ENCODE peak calls at places on chromosomes 13 and 19, in four cellular contexts. H is GM12878, J is HepG2, A is K562. K is an unnamed sample.

GRCh38 chr19:35063940-35064818 is 22.7 kb downstream of the HPN start:
- DNase-seq in A (no peak), H (no peak), J (no peak), K (no peak)

GRCh38 chr19:15464394-15465385 is at the start of gene RASAL3:
- DNase-seq in A (no peak), J (no peak), H (peak), K (no peak)

GRCh38 chr13:23375007-23375971 is 58.2 kb downstream of the SACS start:
- DNase-seq in H (peak), A (peak), J (peak), K (peak)

GRCh38 chr13:32837307-32837972 is 178.8 kb upstream of the KL start:
- DNase-seq in A (no peak), J (no peak), H (no peak), K (no peak)

GRCh38 chr13:105445793-105446192 is 1089.7 kb downstream of the EFNB2 start:
- DNase-seq in J (no peak), H (no peak), A (no peak), K (no peak)

GRCh38 chr19:6730153-6730804 is 7.1 kb downstream of the GPR108 start:
- DNase-seq in H (no peak), J (peak), A (peak), K (peak)

GRCh38 chr19:8242212-8242821 is 33.1 kb downstream of the CERS4 start:
- DNase-seq in H (no peak), A (no peak), J (no peak), K (no peak)

GRCh38 chr19:52258426-52258825 is 11.0 kb upstream of the ZNF766 start:
- DNase-seq in A (no peak), J (no peak), H (no peak), K (no peak)

GRCh38 chr13:48369988-48370387 is 42.9 kb downstream of the LPAR6 start:
- DNase-seq in J (no peak), H (no peak), A (no peak), K (no peak)

GRCh38 chr19:48873476-48874308 is 1.5 kb downstream of the PPP1R15A start:
- DNase-seq in J (no peak), H (no peak), A (peak), K (no peak)

GRCh38 chr19:18373892-18374629 is 11.9 kb upstream of the GDF15 start:
- DNase-seq in A (peak), H (peak), J (peak), K (peak)

GRCh38 chr13:30194906-30195305 is 112.4 kb downstream of the KATNAL1 start:
- DNase-seq in H (no peak), J (no peak), A (no peak), K (no peak)

GRCh38 chr13:101181076-101181685 is 235.1 kb downstream of the NALCN start:
- DNase-seq in A (no peak), H (no peak), J (no peak), K (no peak)

GRCh38 chr19:48540110-48540509 is 11.9 kb upstream of the SULT2B1 start:
- DNase-seq in J (no peak), A (no peak), H (no peak), K (no peak)

GRCh38 chr19:51064534-51065220 is at the start of gene KLK13:
- DNase-seq in J (no peak), H (no peak), A (peak), K (peak)

GRCh38 chr13:101309014-101309619 is 107.2 kb downstream of the NALCN start:
- DNase-seq in H (no peak), A (no peak), J (no peak), K (no peak)

GRCh38 chr19:16441661-16442071 is 30.1 kb downstream of the EPS15L1 start:
- DNase-seq in H (no peak), A (peak), J (no peak), K (no peak)

GRCh38 chr19:2273356-2274184 is 8.4 kb downstream of the PEAK3 start:
- DNase-seq in A (peak), J (peak), H (peak), K (peak)

GRCh38 chr19:18507727-18508440 is 14.0 kb downstream of the ELL start:
- DNase-seq in H (no peak), J (peak), A (no peak), K (no peak)

GRCh38 chr19:18131841-18132596 is 20.9 kb upstream of the PIK3R2 start:
- DNase-seq in A (peak), H (no peak), J (no peak), K (peak)

GRCh38 chr13:80527400-80527799 is 186.5 kb upstream of the SPRY2 start:
- DNase-seq in H (no peak), J (no peak), A (peak), K (no peak)

GRCh38 chr19:6108721-6109633 is 1.3 kb downstream of the RFX2 start:
- DNase-seq in J (no peak), H (no peak), A (peak), K (no peak)

GRCh38 chr19:44808463-44809371 is at the start of gene BCAM:
- DNase-seq in J (peak), H (no peak), A (peak), K (peak)

GRCh38 chr13:47628666-47629065 is 372.4 kb downstream of the SUCLA2 start:
- DNase-seq in A (no peak), J (no peak), H (no peak), K (no peak)

GRCh38 chr13:72849571-72849970 is 67.6 kb downstream of the PIBF1 start:
- DNase-seq in A (no peak), H (no peak), J (no peak), K (no peak)

GRCh38 chr19:40599331-40600085 is 1.7 kb upstream of the LTBP4 start:
- DNase-seq in J (no peak), A (no peak), H (no peak), K (no peak)

GRCh38 chr19:19448238-19448544 is 42.7 kb downstream of the GATAD2A start:
- DNase-seq in A (no peak), H (no peak), J (no peak), K (no peak)

GRCh38 chr13:71758823-71759222 is 108.2 kb downstream of the DACH1 start:
- DNase-seq in J (no peak), H (no peak), A (no peak), K (no peak)

GRCh38 chr19:18606281-18607221 is at the start of gene CRLF1:
- DNase-seq in H (no peak), A (peak), J (peak), K (no peak)

GRCh38 chr19:42199440-42200115 is 17.9 kb downstream of the DEDD2 start:
- DNase-seq in A (peak), J (no peak), H (peak), K (no peak)

GRCh38 chr13:102870677-102871415 is 25.0 kb downstream of the ERCC5 start:
- DNase-seq in J (peak), H (no peak), A (peak), K (peak)

GRCh38 chr13:111130111-111130508 is 15.0 kb downstream of the ARHGEF7 start:
- DNase-seq in A (no peak), J (no peak), H (no peak), K (no peak)

GRCh38 chr19:48348039-48348438 is 15.7 kb downstream of the TMEM143 start:
- DNase-seq in H (no peak), J (peak), A (no peak), K (no peak)

GRCh38 chr19:18931316-18932162 is 9.5 kb downstream of the HOMER3 start:
- DNase-seq in J (no peak), H (no peak), A (no peak), K (no peak)

GRCh38 chr13:101552797-101553196 is 100.3 kb downstream of the ITGBL1 start:
- DNase-seq in J (no peak), H (no peak), A (no peak), K (no peak)

GRCh38 chr19:3253270-3253669 is 28.8 kb downstream of the CELF5 start:
- DNase-seq in A (peak), H (no peak), J (no peak), K (no peak)

GRCh38 chr13:108828053-108828806 is 198.8 kb downstream of the MYO16 start:
- DNase-seq in J (no peak), H (no peak), A (no peak), K (no peak)

GRCh38 chr19:43779147-43779819 is 1.5 kb downstream of the KCNN4 start:
- DNase-seq in H (no peak), J (no peak), A (no peak), K (no peak)

GRCh38 chr19:43778651-43779050 is 2.1 kb downstream of the KCNN4 start:
- DNase-seq in H (no peak), A (no peak), J (no peak), K (no peak)

GRCh38 chr19:43776285-43776684 is 4.5 kb downstream of the KCNN4 start:
- DNase-seq in A (peak), J (no peak), H (no peak), K (no peak)

GRCh38 chr19:43775299-43775890 is 5.4 kb downstream of the KCNN4 start:
- DNase-seq in J (no peak), H (no peak), A (no peak), K (no peak)

DNA sequence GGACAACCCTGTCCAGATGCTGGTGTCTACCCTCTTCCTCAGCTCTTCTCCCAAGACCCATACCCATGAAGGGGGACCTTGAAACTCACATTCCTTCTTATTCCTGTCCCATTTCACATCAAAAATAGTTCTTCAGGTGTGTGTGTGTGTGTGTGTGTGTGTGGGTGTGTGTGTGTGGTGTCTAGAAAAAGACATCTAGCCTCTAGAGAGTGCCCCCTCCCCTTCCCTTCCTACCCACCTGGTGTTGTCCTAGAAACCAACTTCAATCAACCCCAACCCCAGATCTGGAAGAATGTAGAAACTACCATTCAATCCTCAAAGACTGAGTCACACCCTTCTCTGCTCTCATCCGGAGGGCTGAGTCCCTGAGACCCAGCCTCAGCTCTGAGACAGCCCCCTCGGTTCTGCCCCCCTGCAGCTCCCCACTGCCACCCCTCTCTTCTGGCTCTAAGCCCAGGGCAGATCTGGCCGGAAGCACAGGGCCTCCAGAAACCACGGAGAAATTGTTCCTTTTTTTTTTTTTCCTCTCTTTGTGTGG is 3.5 kb downstream of the KCNN4 start:
- DNase-seq in A (no peak), J (no peak), H (no peak), K (no peak)
- TF ChIP-seq CHD2 in A (no peak), J (no peak), H (no peak), K (no peak)

GRCh38 chr19:39074942-39075341 is 9.2 kb upstream of the ACP7 start:
- DNase-seq in H (no peak), A (no peak), J (no peak), K (no peak)

GRCh38 chr19:39080431-39080830 is 3.7 kb upstream of the ACP7 start:
- DNase-seq in A (no peak), J (no peak), H (no peak), K (no peak)

GRCh38 chr19:39082167-39082566 is 2.0 kb upstream of the ACP7 start:
- DNase-seq in A (no peak), H (no peak), J (no peak), K (no peak)

GRCh38 chr19:39077323-39077722 is 6.8 kb upstream of the ACP7 start:
- DNase-seq in A (no peak), H (no peak), J (no peak), K (no peak)

GRCh38 chr19:39078436-39079200 is 5.5 kb upstream of the ACP7 start:
- DNase-seq in A (no peak), J (peak), H (no peak), K (no peak)
- TF ChIP-seq ATF2 in A (no peak), J (no peak), H (no peak), K (no peak)

GRCh38 chr13:113589961-113590339 is 5.4 kb downstream of the TFDP1 start:
- DNase-seq in A (no peak), J (no peak), H (no peak), K (peak)
- TF ChIP-seq CHD2 in A (no peak), J (no peak), H (no peak), K (no peak)

DNA sequence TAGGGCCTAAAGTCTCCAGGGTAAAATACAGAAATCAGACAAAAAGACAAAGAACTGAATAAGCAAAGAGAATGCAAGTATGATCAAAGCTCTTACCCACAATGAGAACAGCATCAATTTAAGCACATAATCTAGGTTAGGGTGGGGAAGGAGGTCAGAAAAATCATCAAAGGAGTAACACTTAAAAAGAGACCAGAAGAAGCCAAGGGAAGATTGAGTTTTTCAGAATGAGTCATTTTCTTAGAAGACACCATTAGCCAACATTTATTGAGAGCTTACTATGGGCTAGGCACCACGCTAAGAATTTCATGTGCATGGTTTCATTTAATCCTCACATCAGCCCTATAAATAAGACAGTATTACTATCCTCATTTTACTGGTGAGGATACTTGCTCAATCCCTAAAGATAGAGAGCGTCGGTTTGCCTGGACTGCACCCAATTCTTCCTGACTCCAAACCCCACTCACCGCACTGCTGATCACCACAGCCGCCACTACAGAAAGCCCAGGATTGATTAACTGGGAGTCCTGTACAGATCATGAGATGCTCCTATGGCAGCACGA is 1.7 kb upstream of the SHISA2 start:
- DNase-seq in J (no peak), A (no peak), H (no peak), K (no peak)
- TF ChIP-seq ATF2 in J (no peak), A (no peak), H (no peak), K (no peak)

K was measured in H1.